ENCODE peak calls at places on chromosome 4, in five cellular contexts. L is pancreas, R is body of pancreas, P is heart right ventricle, B is PC-3. G is an unnamed sample.
A peak's percentile ranks its signal among the peaks of the same experiment; 100 is the strongest.

GRCh38 chr4:19577121-19577520 is 674.6 kb upstream of the SLIT2 start:
- ATAC-seq in L (no peak), R (no peak), P (peak; percentile 59), B (no peak), G (no peak)

GRCh38 chr4:158020175-158020574 is 152.7 kb downstream of the GASK1B start:
- ATAC-seq in L (peak; percentile 88), R (peak; percentile 57), P (peak; percentile 87), B (peak; percentile 77), G (peak; percentile 66)

GRCh38 chr4:173698557-173699262 is 168.7 kb upstream of the HAND2 start:
- ATAC-seq in L (peak; percentile 3), R (no peak), P (peak; percentile 93), B (no peak), G (no peak)

GRCh38 chr4:132483-132882 is 8.2 kb downstream of the ZNF718 start:
- ATAC-seq in L (no peak), R (no peak), P (no peak), B (no peak), G (no peak)

GRCh38 chr4:7829687-7830580 is 109.7 kb downstream of the AFAP1 start:
- ATAC-seq in L (no peak), R (no peak), P (no peak), B (no peak), G (no peak)

GRCh38 chr4:128163177-128164117 is 102.3 kb downstream of the LARP1B start:
- ATAC-seq in L (peak; percentile 82), R (peak; percentile 83), P (no peak), B (peak; percentile 56), G (no peak)

GRCh38 chr4:7421356-7422097 is 13.2 kb downstream of the PSAPL1 start:
- ATAC-seq in L (no peak), R (no peak), P (no peak), B (no peak), G (no peak)

GRCh38 chr4:17705107-17705506 is 76.3 kb downstream of the FAM184B start:
- ATAC-seq in L (no peak), R (no peak), P (no peak), B (peak; percentile 78), G (no peak)

GRCh38 chr4:70589785-70590184 is 2.3 kb upstream of the AMBN start:
- ATAC-seq in L (no peak), R (no peak), P (no peak), B (no peak), G (no peak)

GRCh38 chr4:11463707-11464106 is 35.0 kb upstream of the HS3ST1 start:
- ATAC-seq in L (no peak), R (no peak), P (no peak), B (no peak), G (no peak)

GRCh38 chr4:77488882-77489281 is 116.7 kb upstream of the CXCL13 start:
- ATAC-seq in L (no peak), R (no peak), P (peak; percentile 92), B (no peak), G (no peak)

GRCh38 chr4:163085085-163085484 is 81.6 kb downstream of the NAF1 start:
- ATAC-seq in L (no peak), R (no peak), P (no peak), B (no peak), G (no peak)

GRCh38 chr4:13538427-13538973 is 5.8 kb downstream of the NKX3-2 start:
- ATAC-seq in L (no peak), R (no peak), P (no peak), B (no peak), G (no peak)

GRCh38 chr4:16897991-16898827 is at the start of gene LDB2:
- ATAC-seq in L (peak; percentile 84), R (peak; percentile 84), P (peak; percentile 90), B (no peak), G (peak; percentile 87)

GRCh38 chr4:55124337-55125076 is 888 bp downstream of the KDR start:
- ATAC-seq in L (no peak), R (no peak), P (peak; percentile 50), B (no peak), G (peak; percentile 17)

GRCh38 chr4:89243741-89244252 is 63.8 kb downstream of the GPRIN3 start:
- ATAC-seq in L (no peak), R (no peak), P (no peak), B (no peak), G (no peak)

GRCh38 chr4:152780267-152780811 is 585 bp downstream of the ARFIP1 start:
- ATAC-seq in L (peak; percentile 1), R (no peak), P (peak; percentile 12), B (peak; percentile 37), G (no peak)
- TF ChIP-seq CTCF in L (no peak), R (no peak), P (no peak), B (no peak), G (no peak)

GRCh38 chr4:76194325-76194724 is 19.3 kb downstream of the SCARB2 start:
- ATAC-seq in L (peak; percentile 40), R (peak; percentile 62), P (peak; percentile 34), B (no peak), G (peak; percentile 84)
- H3K36me3 ChIP-seq in L (no peaks in the 10 kb centered on the region), R (no peaks in the 10 kb centered on the region), P (peaks cover 5% of the 10 kb centered on the region), B (peaks cover 17% of the 10 kb centered on the region), G (peaks cover 54% of the 10 kb centered on the region)

GRCh38 chr4:72473434-72473900 is 95.6 kb downstream of the ADAMTS3 start:
- ATAC-seq in L (no peak), R (no peak), P (no peak), B (no peak), G (no peak)
- H3K4me1 ChIP-seq in L (no peaks in the 10 kb centered on the region), R (no peaks in the 10 kb centered on the region), P (no peaks in the 10 kb centered on the region), B (no peaks in the 10 kb centered on the region), G (no peaks in the 10 kb centered on the region)

GRCh38 chr4:154044118-154044517 is 255.2 kb upstream of the SFRP2 start:
- ATAC-seq in L (peak; percentile 75), R (peak; percentile 84), P (no peak), B (no peak), G (no peak)

GRCh38 chr4:154045086-154045485 is 256.2 kb upstream of the SFRP2 start:
- ATAC-seq in L (no peak), R (no peak), P (no peak), B (no peak), G (no peak)

GRCh38 chr4:154049457-154050181 is 260.7 kb upstream of the SFRP2 start:
- ATAC-seq in L (no peak), R (no peak), P (no peak), B (no peak), G (peak; percentile 79)
- TF ChIP-seq CTCF in L (no peak), R (no peak), P (no peak), B (peak; percentile 23), G (no peak)

DNA sequence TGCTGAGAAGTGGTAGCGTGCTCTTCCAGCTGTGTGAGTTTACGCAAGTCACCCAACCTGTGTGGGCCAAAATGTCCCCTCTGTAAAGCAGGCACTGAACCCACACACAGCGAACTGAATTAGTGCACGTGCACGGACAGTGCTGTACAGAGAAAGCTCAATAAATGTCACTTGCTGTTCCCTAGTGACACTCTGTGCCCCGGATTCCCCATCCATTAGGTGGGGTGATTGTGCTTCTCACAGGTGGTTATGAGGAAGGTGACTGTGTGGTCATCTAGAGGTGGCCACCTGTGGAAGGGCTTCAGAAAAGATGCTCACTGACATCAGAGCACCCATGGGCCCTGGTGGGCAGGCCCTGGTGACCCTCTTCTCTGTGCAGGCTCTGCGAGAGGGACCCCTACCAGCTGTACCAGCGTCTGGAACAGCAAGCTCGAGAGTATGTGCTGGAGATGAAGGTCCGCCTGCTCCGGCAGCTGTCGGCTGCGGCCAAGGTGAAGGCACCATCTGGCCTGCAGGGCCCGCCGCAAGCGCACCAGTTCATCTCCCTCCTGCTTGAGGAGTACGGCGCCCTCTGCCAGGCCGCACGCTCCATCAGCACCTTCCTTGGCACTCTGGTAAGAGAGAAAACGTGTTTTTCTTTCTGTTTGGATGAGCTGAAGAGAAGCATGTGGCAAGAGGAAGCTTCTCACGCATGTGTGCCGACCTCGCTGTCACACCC is 94.3 kb downstream of the FAM193A start:
- ATAC-seq in L (no peak), R (no peak), P (no peak), B (no peak), G (no peak)
- H3K36me3 ChIP-seq in L (peaks cover 4% of the 10 kb centered on the region), R (no peaks in the 10 kb centered on the region), P (peaks cover 5% of the 10 kb centered on the region), B (peaks cover 7% of the 10 kb centered on the region), G (no peaks in the 10 kb centered on the region)

GRCh38 chr4:48343531-48343930 is 2.2 kb downstream of the SLAIN2 start:
- ATAC-seq in L (no peak), R (no peak), P (no peak), B (no peak), G (no peak)
- H3K4me1 ChIP-seq in L (peaks cover 28% of the 10 kb centered on the region), R (peaks cover 36% of the 10 kb centered on the region), P (peaks cover 60% of the 10 kb centered on the region), B (peaks cover 31% of the 10 kb centered on the region), G (peaks cover 72% of the 10 kb centered on the region)

DNA sequence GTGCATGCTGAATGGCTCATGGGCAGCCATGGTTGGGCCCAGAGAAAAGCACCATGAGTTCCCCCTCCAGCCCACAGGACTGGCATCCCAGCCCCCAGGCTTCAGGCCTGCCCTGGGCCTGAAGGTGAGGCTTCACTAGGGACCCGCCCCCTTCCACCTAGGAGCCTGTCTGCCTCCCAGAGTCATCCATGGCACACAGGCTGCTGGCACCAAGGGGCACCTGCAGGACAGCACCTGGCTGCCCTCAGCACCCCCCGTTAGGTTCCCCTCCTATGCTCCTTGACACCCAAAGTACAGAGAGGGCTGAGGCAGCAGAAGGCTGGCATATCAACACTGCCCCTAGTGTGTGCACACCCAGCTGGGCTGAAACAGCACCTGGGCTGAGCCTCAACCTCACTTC is 566.7 kb upstream of the PCDH7 start:
- ATAC-seq in L (no peak), R (no peak), P (no peak), B (no peak), G (no peak)
- TF ChIP-seq CTCF in L (no peak), R (no peak), P (no peak), B (no peak), G (no peak)